ENCODE peak calls at places on chromosomes 5 and 9, in seven cellular contexts. P is Caco-2, U is adrenal gland, R is aorta, C is A549, D is spleen, J is pancreas. O is an unnamed sample.

GRCh38 chr5:31632460-31632859 is 6.5 kb upstream of the PDZD2 start:
- DNase-seq in R (no peak), U (no peak), C (no peak), J (no peak), D (no peak), P (no peak), O (no peak)

GRCh38 chr9:126334626-126335621 is 8.3 kb downstream of the MVB12B start:
- DNase-seq in D (no peak), C (peak; percentile 11), R (no peak), P (peak; percentile 87), U (no peak), J (no peak), O (no peak)

GRCh38 chr5:147554285-147554817 is 44.5 kb upstream of the DPYSL3 start:
- DNase-seq in C (no peak), J (no peak), R (no peak), D (no peak), P (no peak), U (no peak), O (peak; percentile 45)

GRCh38 chr9:133658442-133659431 is 22.6 kb downstream of the DBH start:
- DNase-seq in P (peak; percentile 78), R (no peak), U (peak; percentile 46), J (peak; percentile 74), C (peak; percentile 18), D (no peak), O (peak; percentile 26)

GRCh38 chr5:137205237-137205636 is 293.9 kb downstream of the SPOCK1 start:
- DNase-seq in P (no peak), D (no peak), R (no peak), U (no peak), J (no peak), C (no peak), O (no peak)

GRCh38 chr9:109050444-109050843 is 37.1 kb upstream of the CTNNAL1 start:
- DNase-seq in C (no peak), J (no peak), U (no peak), D (no peak), P (no peak), R (no peak), O (no peak)

GRCh38 chr9:137882506-137882821 is 4.9 kb downstream of the CACNA1B start:
- DNase-seq in J (no peak), U (no peak), R (no peak), P (no peak), D (no peak), C (no peak), O (no peak)

GRCh38 chr5:106759581-106759980 is 911.2 kb downstream of the EFNA5 start:
- DNase-seq in R (peak; percentile 73), J (peak; percentile 35), P (no peak), U (no peak), C (peak; percentile 11), D (no peak), O (no peak)

GRCh38 chr5:138305797-138306196 is 25.8 kb downstream of the CDC25C start:
- DNase-seq in P (no peak), J (peak; percentile 59), U (peak; percentile 77), C (peak; percentile 24), R (no peak), D (peak; percentile 84), O (no peak)

GRCh38 chr5:116810937-116811336 is 236.3 kb upstream of the SEMA6A start:
- DNase-seq in R (no peak), J (no peak), P (no peak), C (no peak), D (no peak), U (no peak), O (no peak)

GRCh38 chr9:136228107-136228875 is 17.3 kb downstream of the QSOX2 start:
- DNase-seq in R (no peak), C (peak; percentile 68), D (no peak), U (no peak), J (peak; percentile 34), P (no peak), O (no peak)

GRCh38 chr9:131737426-131737825 is 2.5 kb downstream of the RAPGEF1 start:
- DNase-seq in R (no peak), J (no peak), C (no peak), U (peak; percentile 48), P (no peak), D (no peak), O (no peak)
- H3K4me1 ChIP-seq in R (peaks cover 3% of the 10 kb centered on the region), J (peaks cover 26% of the 10 kb centered on the region), C (peaks cover 55% of the 10 kb centered on the region), U (peaks cover 35% of the 10 kb centered on the region), P (peaks cover 47% of the 10 kb centered on the region), D (peaks cover 72% of the 10 kb centered on the region), O (peaks cover 5% of the 10 kb centered on the region)

GRCh38 chr9:1048853-1049252 is 1.3 kb upstream of the DMRT2 start:
- DNase-seq in C (no peak), U (no peak), P (no peak), J (no peak), D (no peak), R (no peak), O (no peak)

GRCh38 chr9:1046639-1047604 is 3.2 kb upstream of the DMRT2 start:
- DNase-seq in P (no peak), R (no peak), U (no peak), D (no peak), C (no peak), J (no peak), O (no peak)

GRCh38 chr9:1049641-1050040 is 516 bp upstream of the DMRT2 start:
- DNase-seq in D (no peak), C (no peak), U (no peak), R (no peak), J (no peak), P (no peak), O (no peak)

GRCh38 chr9:1050125-1050895 is at the start of gene DMRT2:
- DNase-seq in U (peak; percentile 58), C (peak; percentile 85), J (peak; percentile 87), P (peak; percentile 94), D (no peak), R (peak; percentile 88), O (peak; percentile 70)

GRCh38 chr9:1047605-1048235 is 2.4 kb upstream of the DMRT2 start:
- DNase-seq in D (no peak), P (no peak), J (no peak), R (no peak), C (no peak), U (no peak), O (no peak)
- H3K4me3 ChIP-seq in D (peak overlapping the region; percentile 44), P (no peak overlapping the region), J (no peak overlapping the region), R (peak overlapping the region; percentile 3), C (no peak overlapping the region), U (no peak overlapping the region), O (peak overlapping the region; percentile 34)

DNA sequence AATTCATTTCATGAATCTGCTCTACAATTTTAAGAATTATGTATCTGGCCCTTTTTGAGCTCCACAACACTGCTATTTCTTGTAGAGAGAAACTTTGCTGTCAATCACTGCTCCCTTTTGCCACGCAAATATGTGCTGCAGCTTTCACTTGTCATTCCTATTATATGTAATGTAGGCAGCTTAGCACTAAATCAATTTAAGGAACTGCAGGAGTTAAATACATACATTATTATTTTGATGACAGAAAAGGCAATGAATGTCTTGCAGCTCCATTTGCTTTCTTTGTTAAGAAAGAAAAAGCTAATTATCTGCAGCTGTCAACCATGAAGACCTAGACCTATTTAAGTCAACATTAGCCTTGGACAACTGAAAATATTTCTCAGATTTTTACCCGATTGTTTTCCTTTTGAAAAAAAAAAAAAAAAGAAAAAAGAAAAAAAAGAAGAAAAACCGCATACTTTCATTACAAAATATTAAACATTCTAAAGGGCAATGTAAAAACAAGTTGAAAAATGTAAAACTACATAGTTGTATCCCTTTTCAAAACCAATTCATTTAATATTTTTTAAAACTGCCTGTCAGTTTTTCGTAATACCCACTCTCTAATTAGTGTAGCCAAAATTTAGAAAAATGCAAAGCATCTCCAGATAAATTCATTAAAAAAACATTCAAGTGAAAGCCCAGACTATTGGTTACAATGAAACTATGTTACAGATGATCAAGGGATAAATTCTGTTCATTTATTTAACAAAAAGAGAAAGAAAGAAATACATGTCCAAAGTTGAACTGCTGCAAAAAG is 57.2 kb downstream of the RFX3 start:
- DNase-seq in P (no peak), U (no peak), R (no peak), D (no peak), J (no peak), C (no peak), O (no peak)
- H3K4me1 ChIP-seq in P (no peaks in the 10 kb centered on the region), U (peaks cover 16% of the 10 kb centered on the region), R (no peaks in the 10 kb centered on the region), D (peaks cover 25% of the 10 kb centered on the region), J (no peaks in the 10 kb centered on the region), C (peaks cover 7% of the 10 kb centered on the region), O (no peaks in the 10 kb centered on the region)

GRCh38 chr9:105062222-105062850 is 134.4 kb upstream of the ABCA1 start:
- DNase-seq in D (no peak), U (no peak), C (peak; percentile 39), R (no peak), P (no peak), J (no peak), O (no peak)

GRCh38 chr9:105066265-105066865 is 138.4 kb upstream of the ABCA1 start:
- DNase-seq in P (no peak), U (no peak), J (no peak), C (no peak), R (no peak), D (peak; percentile 19), O (no peak)

GRCh38 chr9:105065119-105066088 is 137.4 kb upstream of the ABCA1 start:
- DNase-seq in C (peak; percentile 54), D (no peak), U (no peak), R (no peak), J (no peak), P (peak; percentile 67), O (no peak)

GRCh38 chr9:105064248-105065118 is 136.5 kb upstream of the ABCA1 start:
- DNase-seq in D (peak; percentile 89), C (peak; percentile 96), R (peak; percentile 88), J (peak; percentile 91), U (peak; percentile 97), P (peak; percentile 92), O (peak; percentile 88)

GRCh38 chr9:105063665-105064247 is 135.8 kb upstream of the ABCA1 start:
- DNase-seq in P (no peak), R (no peak), J (peak; percentile 39), U (no peak), C (peak; percentile 58), D (no peak), O (peak; percentile 20)
- H3K4me3 ChIP-seq in P (no peak overlapping the region), R (no peak overlapping the region), J (no peak overlapping the region), U (no peak overlapping the region), C (no peak overlapping the region), D (no peak overlapping the region), O (no peak overlapping the region)

DNA sequence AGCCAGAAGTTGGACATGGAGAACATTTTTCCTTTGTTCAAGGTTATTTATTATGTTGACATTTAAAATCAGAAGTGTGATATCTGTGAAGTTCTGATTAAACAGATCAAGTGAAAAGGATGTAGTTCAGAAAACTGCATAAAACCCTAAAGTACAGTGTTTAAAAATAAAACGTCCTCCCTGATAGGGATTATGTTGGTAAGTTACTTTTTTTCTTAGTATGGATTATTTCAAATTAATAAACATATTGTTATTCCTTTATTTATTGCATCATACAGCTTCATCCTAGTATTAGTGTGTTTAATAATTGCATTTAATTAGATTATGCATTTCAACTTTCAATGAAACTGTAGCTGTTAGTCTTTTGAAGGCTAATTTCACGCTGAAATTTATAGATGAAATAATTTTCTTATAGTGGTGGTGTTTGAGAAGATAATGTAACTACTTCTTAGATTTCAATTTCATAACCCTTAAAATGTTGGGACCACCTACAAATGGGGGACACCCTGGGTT is 157.9 kb upstream of the DMRT1 start:
- DNase-seq in R (no peak), J (no peak), P (no peak), D (no peak), C (no peak), U (no peak), O (no peak)
- H3K4me1 ChIP-seq in R (no peaks in the 10 kb centered on the region), J (peaks cover 37% of the 10 kb centered on the region), P (peaks cover 40% of the 10 kb centered on the region), D (no peaks in the 10 kb centered on the region), C (peaks cover 49% of the 10 kb centered on the region), U (peaks cover 16% of the 10 kb centered on the region), O (no peaks in the 10 kb centered on the region)

GRCh38 chr9:119963798-119964372 is 594.6 kb upstream of the BRINP1 start:
- DNase-seq in P (peak; percentile 70), D (no peak), U (no peak), C (peak; percentile 68), J (no peak), R (no peak), O (no peak)
- H3K4me3 ChIP-seq in P (no peak overlapping the region), D (no peak overlapping the region), U (no peak overlapping the region), C (no peak overlapping the region), J (no peak overlapping the region), R (no peak overlapping the region), O (no peak overlapping the region)

O was measured in uterus.